ENCODE peak calls at places on chromosomes 12 and 14, in four cellular contexts. B, S, M and G are unnamed samples.

GRCh38 chr14:46580941-46581671 is 70.5 kb downstream of the RPL10L start:
- DNase-seq in S (peak), M (peak), B (no peak), G (no peak)

GRCh38 chr12:57720606-57721595 is 17.6 kb downstream of the AGAP2 start:
- DNase-seq in M (no peak), S (no peak), B (no peak), G (no peak)

GRCh38 chr12:78035913-78036658 is 205.4 kb downstream of the NAV3 start:
- DNase-seq in S (peak), B (peak), M (peak), G (no peak)

GRCh38 chr14:64405295-64405694 is 17.1 kb downstream of the MTHFD1 start:
- DNase-seq in B (no peak), S (no peak), M (no peak), G (no peak)

GRCh38 chr14:99549684-99550083 is 54.3 kb downstream of the CCDC85C start:
- DNase-seq in M (no peak), S (no peak), B (no peak), G (no peak)

GRCh38 chr12:64171715-64172114 is 50.4 kb downstream of the KICS2 start:
- DNase-seq in M (no peak), S (no peak), B (peak), G (no peak)

GRCh38 chr12:94329366-94329765 is 130.3 kb downstream of the CEP83 start:
- DNase-seq in S (no peak), B (peak), M (no peak), G (no peak)

GRCh38 chr14:44963775-44964380 is 1.9 kb downstream of the TOGARAM1 start:
- DNase-seq in S (no peak), M (no peak), B (peak), G (no peak)

GRCh38 chr12:101772019-101772774 is 32.9 kb upstream of the SYCP3 start:
- DNase-seq in M (no peak), S (no peak), B (no peak), G (no peak)

GRCh38 chr12:108447168-108447840 is 67.8 kb upstream of the FICD start:
- DNase-seq in S (no peak), M (peak), B (peak), G (no peak)

GRCh38 chr12:5466521-5466960 is 34.6 kb downstream of the NTF3 start:
- DNase-seq in S (no peak), M (no peak), B (no peak), G (no peak)

GRCh38 chr12:101745481-101745880 is 6.2 kb upstream of the SYCP3 start:
- DNase-seq in B (no peak), M (no peak), S (no peak), G (no peak)

GRCh38 chr14:51310453-51311074 is 70.5 kb downstream of the TMX1 start:
- DNase-seq in S (no peak), B (peak), M (peak), G (no peak)

GRCh38 chr14:97002454-97002853 is 205.3 kb downstream of the VRK1 start:
- DNase-seq in S (no peak), B (no peak), M (no peak), G (no peak)

GRCh38 chr12:103716517-103717196 is 124.4 kb downstream of the NT5DC3 start:
- DNase-seq in M (no peak), B (no peak), S (no peak), G (no peak)

GRCh38 chr12:103824845-103825244 is 16.2 kb downstream of the NT5DC3 start:
- DNase-seq in M (no peak), S (no peak), B (peak), G (no peak)

GRCh38 chr14:76376878-76377523 is 1.1 kb downstream of the ESRRB start:
- DNase-seq in B (no peak), M (no peak), S (no peak), G (no peak)

GRCh38 chr14:24848427-24848826 is 201.5 kb downstream of the STXBP6 start:
- DNase-seq in M (peak), B (peak), S (no peak), G (no peak)

GRCh38 chr14:86038401-86038985 is 508.5 kb downstream of the FLRT2 start:
- DNase-seq in B (peak), M (peak), S (peak), G (no peak)

GRCh38 chr14:74065746-74066575 is 18.3 kb downstream of the ALDH6A1 start:
- DNase-seq in S (no peak), M (peak), B (peak), G (no peak)

GRCh38 chr12:45498645-45499044 is 230.9 kb upstream of the ARID2 start:
- DNase-seq in M (no peak), B (no peak), S (no peak), G (no peak)

GRCh38 chr12:112978163-112979081 is at the start of gene OAS2:
- DNase-seq in S (no peak), B (peak), M (peak), G (no peak)

GRCh38 chr12:13075114-13075471 is 28.4 kb downstream of the GSG1 start:
- DNase-seq in B (peak), S (no peak), M (peak), G (no peak)

GRCh38 chr12:10395390-10395998 is 5.7 kb upstream of the KLRK1 start:
- DNase-seq in S (no peak), M (peak), B (peak), G (no peak)

GRCh38 chr12:14473707-14474287 is 93.9 kb downstream of the PLBD1 start:
- DNase-seq in M (peak), S (no peak), B (peak), G (no peak)

GRCh38 chr12:52687527-52688385 is 7.5 kb upstream of the KRT1 start:
- DNase-seq in S (no peak), B (no peak), M (no peak), G (no peak)

GRCh38 chr14:105455086-105455640 is 19.5 kb upstream of the CRIP2 start:
- DNase-seq in S (no peak), B (no peak), M (no peak), G (no peak)

GRCh38 chr12:48077111-48077510 is 28.8 kb downstream of the SENP1 start:
- DNase-seq in B (no peak), S (no peak), M (no peak), G (no peak)

GRCh38 chr12:121202407-121203355 is 7.2 kb upstream of the P2RX4 start:
- DNase-seq in M (no peak), S (no peak), B (no peak), G (no peak)

GRCh38 chr12:92028039-92028709 is 117.5 kb downstream of the BTG1 start:
- DNase-seq in M (peak), S (no peak), B (peak), G (no peak)

GRCh38 chr14:32394038-32394437 is 64.9 kb downstream of the AKAP6 start:
- DNase-seq in B (no peak), M (no peak), S (no peak), G (no peak)

GRCh38 chr12:52528641-52529143 is 8.5 kb upstream of the KRT5 start:
- DNase-seq in M (no peak), B (no peak), S (no peak), G (no peak)

GRCh38 chr14:73753887-73754880 is 40.0 kb upstream of the PNMA1 start:
- DNase-seq in S (no peak), B (no peak), M (no peak), G (no peak)

GRCh38 chr12:85424581-85425348 is 144.7 kb downstream of the ALX1 start:
- DNase-seq in M (peak), S (peak), B (peak), G (no peak)
- TF ChIP-seq CTCF in M (peak), S (peak), B (peak), G (peak)

DNA sequence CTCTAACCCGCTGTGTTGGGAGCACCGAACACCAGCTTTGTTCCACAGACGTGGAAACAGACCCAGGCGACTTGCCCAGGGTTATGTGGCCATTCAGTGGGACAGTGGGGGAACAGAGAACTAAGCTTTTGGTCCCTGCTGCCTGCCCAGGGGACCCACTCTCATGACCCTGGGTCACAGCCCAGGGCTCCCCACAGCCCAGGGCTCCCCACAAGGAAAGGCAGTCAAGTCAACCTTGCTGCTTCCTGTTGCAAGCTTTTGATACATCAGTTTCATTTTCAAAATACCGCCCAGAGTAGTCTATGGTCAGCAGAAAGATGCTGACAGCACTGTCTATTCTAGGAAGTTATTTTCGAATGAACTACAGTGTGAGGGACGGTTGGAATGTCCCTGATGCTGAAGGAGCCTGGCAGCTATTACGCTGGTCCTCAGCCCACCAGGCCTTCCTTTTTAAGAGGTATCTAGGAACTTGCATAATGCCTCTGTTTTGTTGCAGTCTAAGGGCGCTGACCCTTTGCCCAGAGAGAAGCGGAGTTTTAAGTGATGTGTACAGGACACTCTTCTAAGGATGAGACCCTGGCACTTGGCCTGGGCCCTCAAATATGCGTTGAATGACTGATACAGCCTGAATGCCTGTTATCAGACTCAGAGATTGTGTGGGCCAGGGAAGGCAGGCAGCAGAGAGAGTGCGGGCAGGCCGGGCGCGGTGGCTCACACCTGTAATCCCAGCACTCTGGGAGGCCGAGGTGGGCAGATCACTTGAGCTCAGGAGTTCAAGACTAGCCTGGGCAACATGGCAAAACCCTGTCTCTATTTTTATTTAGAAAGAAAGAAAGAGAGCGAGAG is 12.6 kb upstream of the TTC7B start:
- DNase-seq in S (no peak), B (no peak), M (no peak), G (no peak)
- TF ChIP-seq CTCF in S (no peak), B (no peak), M (no peak), G (no peak)

GRCh38 chr12:20950248-20950647 is 139.7 kb downstream of the SLCO1B3 start:
- DNase-seq in B (peak), M (peak), S (no peak), G (no peak)
- TF ChIP-seq CTCF in B (peak), M (peak), S (peak), G (peak)

GRCh38 chr12:131949431-131950181 is at the start of gene EP400:
- DNase-seq in M (peak), B (peak), S (peak), G (peak)
- TF ChIP-seq CTCF in M (no peak), B (no peak), S (peak), G (peak)

GRCh38 chr12:124130717-124131670 is 158.0 kb downstream of the ZNF664 start:
- DNase-seq in M (no peak), B (no peak), S (no peak), G (no peak)

GRCh38 chr12:124125472-124125871 is 152.5 kb downstream of the ZNF664 start:
- DNase-seq in S (no peak), M (no peak), B (no peak), G (no peak)

GRCh38 chr12:124126950-124127349 is 153.9 kb downstream of the ZNF664 start:
- DNase-seq in S (no peak), B (no peak), M (no peak), G (no peak)

GRCh38 chr12:124131671-124132058 is 158.7 kb downstream of the ZNF664 start:
- DNase-seq in B (no peak), M (no peak), S (no peak), G (no peak)

DNA sequence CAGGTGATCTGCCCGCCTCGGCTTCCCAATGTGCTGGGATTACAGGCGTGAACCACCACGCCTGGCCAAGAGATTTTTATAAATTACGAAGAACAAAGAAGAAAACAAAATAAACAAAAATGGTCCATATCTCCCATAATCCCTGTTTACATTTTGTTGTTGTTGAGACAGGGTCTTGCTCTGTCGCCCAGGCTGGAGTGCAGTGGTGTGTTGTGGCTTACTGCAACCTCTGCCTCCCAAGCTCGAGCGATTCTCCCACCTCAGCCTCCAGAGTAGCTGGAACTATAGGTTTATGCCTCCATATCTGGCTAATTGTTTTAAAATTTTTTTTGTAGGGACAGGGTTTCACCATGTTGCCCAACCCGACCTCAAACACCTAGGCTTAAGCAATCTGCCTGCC is 156.1 kb downstream of the ZNF664 start:
- DNase-seq in B (no peak), S (no peak), M (no peak), G (no peak)
- TF ChIP-seq CTCF in B (no peak), S (no peak), M (no peak), G (no peak)

DNA sequence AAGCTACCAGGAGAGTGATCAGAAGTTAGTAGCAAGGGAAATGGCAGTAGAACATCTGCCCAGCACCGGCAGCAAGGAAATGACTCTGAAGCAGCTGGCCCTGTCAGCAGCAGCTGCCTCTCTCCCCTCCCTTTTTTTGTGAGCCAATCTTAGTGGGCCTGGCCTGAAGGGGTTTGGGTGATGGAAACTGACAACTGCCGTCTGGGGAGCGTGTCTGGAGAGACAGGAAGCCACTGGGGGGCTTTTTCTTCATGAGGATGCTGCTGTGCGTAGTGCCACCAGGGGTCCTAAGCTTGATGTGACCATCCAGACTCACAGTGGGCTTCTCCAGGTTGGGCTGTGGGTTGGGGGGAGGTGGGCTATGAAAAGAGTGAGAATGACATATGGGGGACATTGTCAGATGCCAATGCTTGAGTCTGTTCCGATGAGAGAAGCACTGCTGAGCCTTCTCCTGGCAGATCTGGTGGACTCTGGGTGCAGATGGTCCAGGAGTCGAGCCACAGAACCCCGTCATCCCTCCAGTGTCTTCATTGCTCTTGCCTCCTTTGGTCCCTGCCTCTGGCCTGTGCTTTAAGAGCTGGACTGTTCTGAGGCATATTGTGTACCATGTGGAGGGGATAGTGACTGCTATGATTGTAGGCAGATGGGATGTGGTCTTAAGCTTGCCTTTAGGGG is 87.6 kb upstream of the HIF1A start:
- DNase-seq in B (no peak), S (peak), M (no peak), G (no peak)
- TF ChIP-seq CTCF in B (no peak), S (no peak), M (peak), G (peak)

DNA sequence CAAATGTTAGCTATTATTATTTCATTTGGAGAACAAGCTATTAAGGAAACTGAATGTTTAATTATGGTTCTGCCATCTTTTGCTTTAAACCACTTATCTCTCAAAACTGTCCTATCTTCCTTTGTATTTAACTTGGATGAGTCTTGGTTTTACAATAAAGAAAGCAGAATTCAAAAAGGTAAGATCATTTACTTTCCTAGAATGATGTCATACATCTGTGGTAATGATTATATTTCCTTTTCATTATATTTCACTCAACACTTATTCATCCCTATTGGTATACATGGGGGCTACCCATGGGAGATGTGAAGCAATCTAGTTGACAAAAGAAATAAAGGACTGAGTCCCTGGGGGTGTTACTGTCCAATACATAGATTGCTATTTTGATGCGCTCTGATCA is 456.7 kb downstream of the ZFP36L1 start:
- DNase-seq in B (no peak), S (no peak), M (no peak), G (no peak)
- TF ChIP-seq CTCF in B (no peak), S (no peak), M (no peak), G (no peak)